ENCODE peak calls at places on chromosomes 5 and 9, in six cellular contexts. A is activated naive CD4-positive, alpha-beta T cell; W is NCI-H2227 treated with DMSO at 0.1 percent for 48 hours; D is T-helper 1 cell; P is NCI-H69; M is ureter. C is an unnamed sample.

GRCh38 chr5:33194914-33195313 is 245.9 kb upstream of the TARS1 start:
- DNase-seq in D (no peak), W (no peak), M (no peak), A (no peak), P (no peak), C (no peak)

GRCh38 chr5:154729613-154730012 is 25.6 kb upstream of the LARP1 start:
- DNase-seq in M (no peak), D (no peak), A (no peak), W (no peak), P (peak; percentile 60), C (no peak)

GRCh38 chr9:1951446-1951845 is 63.7 kb upstream of the SMARCA2 start:
- DNase-seq in P (no peak), M (no peak), D (no peak), W (no peak), A (no peak), C (no peak)

GRCh38 chr5:73895471-73895870 is 269.5 kb downstream of the ARHGEF28 start:
- DNase-seq in P (no peak), A (no peak), D (no peak), W (no peak), M (no peak), C (no peak)

GRCh38 chr9:136694865-136695247 is 7.6 kb upstream of the AGPAT2 start:
- DNase-seq in W (no peak), A (no peak), M (no peak), P (no peak), D (no peak), C (no peak)

GRCh38 chr5:142819292-142819691 is 49.1 kb downstream of the ARHGAP26 start:
- DNase-seq in P (peak; percentile 47), M (no peak), D (no peak), A (no peak), W (no peak), C (no peak)

GRCh38 chr5:41097642-41098041 is 26.5 kb upstream of the MROH2B start:
- DNase-seq in D (no peak), W (no peak), P (no peak), M (no peak), A (no peak), C (no peak)

GRCh38 chr5:140346348-140347221 is at the start of gene HBEGF:
- DNase-seq in D (peak; percentile 49), M (peak; percentile 81), A (no peak), P (peak; percentile 91), W (peak; percentile 51), C (peak; percentile 91)

GRCh38 chr9:35258665-35259474 is 97.1 kb downstream of the UNC13B start:
- DNase-seq in A (no peak), D (no peak), W (peak; percentile 67), P (peak; percentile 77), M (peak; percentile 68), C (peak; percentile 94)

GRCh38 chr5:154288145-154288544 is 97.6 kb downstream of the GALNT10 start:
- DNase-seq in M (no peak), D (no peak), A (no peak), W (no peak), P (no peak), C (no peak)

GRCh38 chr5:175687231-175687701 is 29.4 kb downstream of the HRH2 start:
- DNase-seq in W (no peak), D (no peak), A (no peak), P (no peak), M (peak; percentile 59), C (no peak)

GRCh38 chr5:36904677-36905076 is 28.1 kb downstream of the NIPBL start:
- DNase-seq in A (no peak), P (no peak), W (no peak), D (no peak), M (no peak), C (no peak)

GRCh38 chr5:61177716-61178115 is 15.4 kb upstream of the SMIM15 start:
- DNase-seq in D (no peak), A (no peak), M (no peak), P (no peak), W (no peak), C (no peak)

GRCh38 chr5:366541-367357 is 45.2 kb downstream of the AHRR start:
- DNase-seq in W (no peak), D (no peak), M (peak; percentile 23), A (no peak), P (no peak), C (no peak)

C was measured in left kidney.